ENCODE peak calls at places on chromosome 7, in six cellular contexts. W is Peyer's patch; E is HepG2; O is heart left ventricle; L is CD8-positive, alpha-beta T cell; K is OCI-LY7. M is an unnamed sample. For H3K9me3, the result is how much of the 10 kb centered on the place peaks cover.

GRCh38 chr7:20742913-20743312 is 43.8 kb downstream of the SP8 start:
- DNase-seq in W (no peak), E (no peak), O (no peak), L (no peak), K (no peak), M (no peak)

GRCh38 chr7:87148332-87148955 is 3.8 kb upstream of the DMTF1 start:
- DNase-seq in W (no peak), E (no peak), O (no peak), L (no peak), K (peak), M (no peak)

GRCh38 chr7:13980474-13980873 is 9.0 kb downstream of the ETV1 start:
- DNase-seq in W (no peak), E (no peak), O (no peak), L (no peak), K (no peak), M (peak)

GRCh38 chr7:76262683-76263402 is 39.6 kb upstream of the HSPB1 start:
- DNase-seq in W (peak), E (peak), O (peak), L (peak), K (peak), M (peak)

GRCh38 chr7:138186951-138187351 is 110.7 kb downstream of the AKR1D1 start:
- DNase-seq in W (no peak), E (no peak), O (no peak), L (no peak), K (no peak), M (no peak)

GRCh38 chr7:140646931-140647647 is 6.5 kb upstream of the DENND2A start:
- DNase-seq in W (peak), E (peak), O (no peak), L (peak), K (peak), M (peak)

GRCh38 chr7:150393325-150393724 is 14.2 kb downstream of the ZNF775 start:
- DNase-seq in W (no peak), E (no peak), O (no peak), L (no peak), K (no peak), M (no peak)

GRCh38 chr7:6576024-6576866 is 1.0 kb upstream of the ZDHHC4 start:
- DNase-seq in W (no peak), E (no peak), O (no peak), L (no peak), K (no peak), M (no peak)

GRCh38 chr7:126803060-126803665 is 449.6 kb downstream of the GRM8 start:
- DNase-seq in W (peak), E (peak), O (no peak), L (peak), K (peak), M (peak)

GRCh38 chr7:13467111-13467547 is 522.3 kb downstream of the ETV1 start:
- DNase-seq in W (no peak), E (no peak), O (no peak), L (no peak), K (no peak), M (peak)

GRCh38 chr7:610531-611280 is 91.1 kb upstream of the PDGFA start:
- DNase-seq in W (no peak), E (no peak), O (no peak), L (peak), K (no peak), M (no peak)

GRCh38 chr7:99331002-99331401 is 5.3 kb downstream of the ARPC1A start:
- DNase-seq in W (no peak), E (no peak), O (no peak), L (no peak), K (no peak), M (peak)

GRCh38 chr7:128266891-128267839 is 26.1 kb downstream of the LEP start:
- DNase-seq in W (no peak), E (peak), O (peak), L (no peak), K (no peak), M (peak)

GRCh38 chr7:77826300-77826699 is 27.7 kb downstream of the PHTF2 start:
- DNase-seq in W (no peak), E (no peak), O (no peak), L (no peak), K (no peak), M (no peak)

GRCh38 chr7:71733108-71733870 is 601.3 kb downstream of the GALNT17 start:
- DNase-seq in W (peak), E (peak), O (peak), L (peak), K (peak), M (peak)

GRCh38 chr7:193538-194256 is 1.3 kb downstream of the FAM20C start:
- DNase-seq in W (no peak), E (no peak), O (no peak), L (no peak), K (no peak), M (peak)

GRCh38 chr7:41130596-41131236 is 572.2 kb downstream of the INHBA start:
- DNase-seq in W (no peak), E (no peak), O (no peak), L (no peak), K (no peak), M (no peak)

GRCh38 chr7:136845899-136846465 is 22.5 kb upstream of the CHRM2 start:
- DNase-seq in W (no peak), E (no peak), O (no peak), L (no peak), K (no peak), M (no peak)

GRCh38 chr7:82445226-82445625 is 1.6 kb upstream of the CACNA2D1 start:
- DNase-seq in W (no peak), E (no peak), O (no peak), L (no peak), K (no peak), M (no peak)

GRCh38 chr7:28048694-28049093 is 131.9 kb downstream of the JAZF1 start:
- DNase-seq in W (no peak), E (no peak), O (no peak), L (no peak), K (no peak), M (no peak)

GRCh38 chr7:112869111-112869774 is 79.0 kb upstream of the TMEM168 start:
- DNase-seq in W (peak), E (peak), O (peak), L (peak), K (peak), M (peak)

GRCh38 chr7:100398239-100398638 is 25.0 kb downstream of the PILRA start:
- DNase-seq in W (no peak), E (no peak), O (no peak), L (no peak), K (no peak), M (no peak)

GRCh38 chr7:4241791-4242190 is 440.3 kb upstream of the FOXK1 start:
- DNase-seq in W (no peak), E (no peak), O (no peak), L (no peak), K (no peak), M (no peak)
- H3K27ac ChIP-seq in W (no peak), E (no peak), O (no peak), L (no peak), K (no peak), M (no peak)

DNA sequence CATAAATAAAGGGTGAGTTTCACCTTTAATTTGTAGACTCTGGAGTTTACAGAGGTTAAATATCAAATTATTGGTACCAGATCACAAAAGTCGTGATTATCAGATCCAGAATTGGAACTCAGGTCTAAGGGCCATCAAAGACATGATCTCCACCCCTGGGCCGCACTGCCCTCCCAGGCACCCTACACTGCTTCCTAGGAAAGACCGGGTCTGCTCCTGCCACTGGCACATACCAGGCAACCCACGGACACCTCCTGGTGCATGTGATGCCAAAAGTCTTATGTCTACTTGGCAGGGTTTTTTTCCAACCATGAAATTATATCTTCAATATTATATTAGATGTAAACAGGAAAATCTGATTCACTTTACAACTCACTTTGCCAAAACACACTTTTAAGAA is 452.8 kb downstream of the PTPRN2 start:
- DNase-seq in W (no peak), E (no peak), O (no peak), L (no peak), K (no peak), M (no peak)
- H3K9me3 ChIP-seq in W (under half), E (under half), O (under half), L (under half), K (under half), M (under half)

GRCh38 chr7:43536773-43537172 is 46.1 kb upstream of the STK17A start:
- DNase-seq in W (no peak), E (no peak), O (no peak), L (no peak), K (no peak), M (no peak)
- H3K27ac ChIP-seq in W (no peak), E (no peak), O (no peak), L (no peak), K (no peak), M (no peak)

GRCh38 chr7:65471587-65471986 is 97.9 kb downstream of the ZNF92 start:
- DNase-seq in W (no peak), E (no peak), O (no peak), L (no peak), K (no peak), M (no peak)

GRCh38 chr7:65475734-65476319 is 102.2 kb downstream of the ZNF92 start:
- DNase-seq in W (peak), E (peak), O (no peak), L (peak), K (peak), M (peak)

GRCh38 chr7:65477326-65477725 is 103.7 kb downstream of the ZNF92 start:
- DNase-seq in W (no peak), E (peak), O (no peak), L (no peak), K (peak), M (no peak)

DNA sequence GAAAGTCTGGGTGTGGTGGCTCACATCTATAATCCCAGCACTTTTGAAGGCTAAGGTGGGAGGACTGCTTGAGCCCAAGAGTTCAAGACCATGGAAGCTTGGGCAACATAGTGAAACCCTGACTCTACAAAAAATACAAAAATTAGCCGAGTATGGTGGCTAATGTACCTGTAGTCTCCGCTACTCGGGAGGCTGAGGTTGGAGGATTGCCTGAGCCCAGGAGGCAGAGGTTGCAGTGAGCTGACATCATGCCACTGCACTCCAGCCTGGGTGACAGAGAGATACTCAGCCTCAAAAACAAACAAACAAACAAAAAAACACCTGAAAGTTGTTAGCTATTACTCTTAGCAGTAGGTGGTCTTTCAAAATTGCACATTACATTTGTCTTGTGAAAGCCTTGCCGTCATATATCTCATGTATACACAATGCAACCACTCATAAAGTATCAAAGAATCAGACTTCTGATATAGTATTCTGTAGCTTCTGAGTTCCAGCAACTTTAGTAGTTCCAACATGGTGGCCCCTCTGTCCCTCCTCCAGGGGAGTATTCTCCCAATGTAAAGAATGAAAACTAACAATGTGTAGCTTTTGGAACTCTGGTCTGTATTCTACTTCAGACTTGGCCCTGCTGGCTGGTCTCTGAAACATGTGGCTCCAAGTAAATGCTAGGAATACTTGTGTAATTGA is 101.5 kb downstream of the ZNF92 start:
- DNase-seq in W (peak), E (no peak), O (no peak), L (no peak), K (no peak), M (no peak)
- H3K9me3 ChIP-seq in W (under half), E (under half), O (under half), L (under half), K (half or more), M (under half)

M was measured in small intestine.